ENCODE peak calls at places on chromosome 4, in seven cellular contexts. L is foreskin keratinocyte, F is upper lobe of right lung, B is lower lobe of right lung, U is breast epithelium, W is A549, P is PC-3. C is an unnamed sample. For H3K4me1, the result is how much of the 10 kb centered on the place peaks cover.

GRCh38 chr4:166087569-166087968 is 214.5 kb downstream of the TLL1 start:
- DNase-seq in L (no peak), F (no peak), B (no peak), U (no peak), W (no peak), P (no peak), C (no peak)

GRCh38 chr4:16270654-16271328 is 44.5 kb upstream of the TAPT1 start:
- DNase-seq in L (no peak), F (no peak), B (no peak), U (no peak), W (peak), P (peak), C (no peak)

GRCh38 chr4:8609824-8610350 is 17.3 kb downstream of the CPZ start:
- DNase-seq in L (no peak), F (no peak), B (no peak), U (no peak), W (no peak), P (no peak), C (no peak)

GRCh38 chr4:24765331-24765990 is 29.9 kb upstream of the SOD3 start:
- DNase-seq in L (no peak), F (no peak), B (no peak), U (no peak), W (no peak), P (no peak), C (no peak)

GRCh38 chr4:74109894-74110605 is 11.1 kb upstream of the CXCL2 start:
- DNase-seq in L (peak), F (no peak), B (no peak), U (no peak), W (peak), P (peak), C (no peak)

GRCh38 chr4:76738081-76738931 is 159.6 kb downstream of the SOWAHB start:
- DNase-seq in L (no peak), F (no peak), B (no peak), U (no peak), W (no peak), P (no peak), C (peak)

GRCh38 chr4:94653095-94653649 is 104.6 kb upstream of the BMPR1B start:
- DNase-seq in L (no peak), F (no peak), B (no peak), U (no peak), W (no peak), P (no peak), C (no peak)

GRCh38 chr4:27934881-27935280 is 1074.2 kb downstream of the STIM2 start:
- DNase-seq in L (no peak), F (no peak), B (no peak), U (no peak), W (no peak), P (no peak), C (no peak)

GRCh38 chr4:24659241-24659961 is 75.0 kb upstream of the DHX15 start:
- DNase-seq in L (no peak), F (no peak), B (no peak), U (no peak), W (no peak), P (peak), C (no peak)

GRCh38 chr4:73978886-73979285 is 2.9 kb downstream of the PF4 start:
- DNase-seq in L (peak), F (no peak), B (no peak), U (no peak), W (peak), P (peak), C (no peak)

GRCh38 chr4:169070895-169071218 is 60.8 kb upstream of the CBR4 start:
- DNase-seq in L (peak), F (no peak), B (no peak), U (peak), W (peak), P (peak), C (no peak)

GRCh38 chr4:123990310-123990709 is 593.7 kb downstream of the SPRY1 start:
- DNase-seq in L (no peak), F (no peak), B (no peak), U (no peak), W (no peak), P (no peak), C (no peak)

GRCh38 chr4:29005838-29006237 is 1714.3 kb upstream of the PCDH7 start:
- DNase-seq in L (no peak), F (no peak), B (no peak), U (no peak), W (no peak), P (no peak), C (no peak)

GRCh38 chr4:55442541-55442940 is 46.8 kb downstream of the TMEM165 start:
- DNase-seq in L (no peak), F (no peak), B (no peak), U (no peak), W (no peak), P (peak), C (no peak)

GRCh38 chr4:128241425-128241913 is 46.1 kb downstream of the PGRMC2 start:
- DNase-seq in L (peak), F (no peak), B (no peak), U (peak), W (peak), P (peak), C (no peak)

GRCh38 chr4:91113130-91113706 is 986.0 kb downstream of the CCSER1 start:
- DNase-seq in L (peak), F (no peak), B (no peak), U (no peak), W (peak), P (peak), C (no peak)

GRCh38 chr4:130636486-130636885 is 1540.5 kb downstream of the C4orf33 start:
- DNase-seq in L (no peak), F (no peak), B (no peak), U (no peak), W (no peak), P (no peak), C (no peak)

GRCh38 chr4:40924096-40924792 is 174.5 kb downstream of the NSUN7 start:
- DNase-seq in L (no peak), F (peak), B (peak), U (no peak), W (peak), P (peak), C (no peak)

GRCh38 chr4:32858971-32859370 is 2138.8 kb downstream of the PCDH7 start:
- DNase-seq in L (peak), F (no peak), B (no peak), U (no peak), W (peak), P (peak), C (no peak)

GRCh38 chr4:115514675-115515074 is 401.3 kb upstream of the NDST4 start:
- DNase-seq in L (no peak), F (no peak), B (no peak), U (no peak), W (no peak), P (no peak), C (no peak)

GRCh38 chr4:172515266-172515879 is 653.2 kb upstream of the GALNT7 start:
- DNase-seq in L (no peak), F (no peak), B (no peak), U (no peak), W (no peak), P (no peak), C (no peak)

GRCh38 chr4:61541474-61541873 is 341.3 kb downstream of the ADGRL3 start:
- DNase-seq in L (no peak), F (no peak), B (no peak), U (no peak), W (no peak), P (peak), C (no peak)

GRCh38 chr4:124262211-124263179 is 450.0 kb downstream of the ANKRD50 start:
- DNase-seq in L (peak), F (no peak), B (peak), U (peak), W (peak), P (peak), C (peak)

GRCh38 chr4:29309050-29309449 is 1411.1 kb upstream of the PCDH7 start:
- DNase-seq in L (peak), F (no peak), B (no peak), U (no peak), W (no peak), P (peak), C (no peak)

GRCh38 chr4:174316546-174316945 is 32.8 kb downstream of the CEP44 start:
- DNase-seq in L (no peak), F (no peak), B (no peak), U (no peak), W (no peak), P (peak), C (no peak)

GRCh38 chr4:174316954-174317353 is 33.2 kb downstream of the CEP44 start:
- DNase-seq in L (no peak), F (no peak), B (no peak), U (no peak), W (no peak), P (no peak), C (no peak)

GRCh38 chr4:174317531-174317930 is 33.8 kb downstream of the CEP44 start:
- DNase-seq in L (no peak), F (no peak), B (no peak), U (no peak), W (no peak), P (peak), C (no peak)

GRCh38 chr4:174314770-174315169 is 31.1 kb downstream of the CEP44 start:
- DNase-seq in L (peak), F (no peak), B (no peak), U (no peak), W (peak), P (peak), C (no peak)

GRCh38 chr4:174314274-174314673 is 30.6 kb downstream of the CEP44 start:
- DNase-seq in L (no peak), F (no peak), B (no peak), U (no peak), W (no peak), P (no peak), C (no peak)
- H3K4me1 ChIP-seq in L (under half), F (under half), B (under half), U (under half), W (under half), P (under half), C (under half)

DNA sequence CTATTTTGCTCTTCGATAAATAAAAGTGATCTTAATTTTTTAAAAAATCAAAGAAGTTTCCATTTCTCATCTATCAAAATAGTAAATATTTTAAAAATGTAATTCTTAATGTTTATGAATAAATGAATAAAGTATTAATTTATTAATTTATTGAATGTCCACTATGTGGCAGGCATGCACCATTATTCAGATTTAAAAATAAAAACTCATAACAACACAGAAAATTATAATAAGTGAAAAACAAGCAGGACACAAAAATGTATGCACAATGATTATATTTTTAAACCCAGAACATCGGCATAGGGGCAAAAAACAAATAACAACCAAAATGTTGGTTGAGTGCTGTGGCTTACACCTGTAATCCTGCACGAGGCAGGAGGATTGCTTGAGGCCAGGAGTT is 5.3 kb upstream of the PYURF start:
- DNase-seq in L (no peak), F (no peak), B (no peak), U (no peak), W (no peak), P (no peak), C (no peak)
- TF ChIP-seq CTCF in L (peak), F (no peak), B (no peak), U (no peak), W (peak), P (peak), C (no peak)

GRCh38 chr4:6916069-6916586 is 6.5 kb downstream of the TBC1D14 start:
- DNase-seq in L (no peak), F (no peak), B (no peak), U (no peak), W (no peak), P (no peak), C (peak)
- H3K4me1 ChIP-seq in L (under half), F (under half), B (half or more), U (under half), W (under half), P (under half), C (under half)

GRCh38 chr4:181301735-181302380 is 941.3 kb upstream of the TENM3 start:
- DNase-seq in L (no peak), F (peak), B (peak), U (no peak), W (peak), P (peak), C (no peak)
- TF ChIP-seq CTCF in L (peak), F (peak), B (peak), U (no peak), W (peak), P (peak), C (no peak)

GRCh38 chr4:142016031-142016430 is 379.6 kb downstream of the IL15 start:
- DNase-seq in L (no peak), F (no peak), B (no peak), U (no peak), W (no peak), P (no peak), C (no peak)

GRCh38 chr4:142021761-142022160 is 385.4 kb downstream of the IL15 start:
- DNase-seq in L (no peak), F (no peak), B (no peak), U (no peak), W (no peak), P (no peak), C (no peak)

GRCh38 chr4:142021181-142021580 is 384.8 kb downstream of the IL15 start:
- DNase-seq in L (no peak), F (no peak), B (no peak), U (no peak), W (no peak), P (no peak), C (no peak)
- H3K4me1 ChIP-seq in L (under half), F (under half), B (under half), U (under half), W (under half), P (under half), C (under half)

C was measured in sigmoid colon.